ENCODE peak calls at places on chromosomes 4 and X, in seven cellular contexts. P is uterus, Z is fibroblast of lung, R is caudate nucleus, O is HL-60, Y is heart right ventricle, I is suprapubic skin. V is an unnamed sample.

GRCh38 chr4:138401330-138401729 is 159.2 kb upstream of the SLC7A11 start:
- DNase-seq in R (no peak), O (no peak), I (no peak), P (peak), Y (peak), Z (no peak), V (no peak)

GRCh38 chr4:165684177-165684870 is 188.7 kb upstream of the TLL1 start:
- DNase-seq in Y (no peak), Z (peak), I (no peak), R (no peak), P (no peak), O (no peak), V (no peak)

GRCh38 chr4:112170451-112170993 is 25.3 kb downstream of the FAM241A start:
- DNase-seq in Y (no peak), P (no peak), R (no peak), O (no peak), Z (peak), I (no peak), V (no peak)

GRCh38 chr4:52199574-52200338 is 148.7 kb downstream of the SPATA18 start:
- DNase-seq in P (no peak), I (no peak), Z (peak), Y (no peak), O (no peak), R (no peak), V (no peak)

GRCh38 chr4:139301143-139301820 is at the start of gene NAA15:
- DNase-seq in R (peak), Y (peak), I (peak), Z (peak), O (peak), P (peak), V (peak)

GRCh38 chr4:22460266-22460665 is 55.6 kb downstream of the ADGRA3 start:
- DNase-seq in P (no peak), I (no peak), R (no peak), Y (no peak), Z (no peak), O (no peak), V (no peak)

GRCh38 chr4:147927377-147928137 is 195.7 kb downstream of the ARHGAP10 start:
- DNase-seq in P (no peak), Z (peak), Y (peak), I (no peak), O (no peak), R (no peak), V (no peak)

GRCh38 chr4:92636038-92636825 is 332.5 kb downstream of the GRID2 start:
- DNase-seq in P (no peak), O (no peak), I (no peak), Z (peak), Y (no peak), R (no peak), V (no peak)

GRCh38 chrX:96394566-96394965 is 290.1 kb upstream of the DIAPH2 start:
- DNase-seq in I (no peak), Z (no peak), Y (no peak), O (no peak), P (no peak), R (no peak), V (no peak)

GRCh38 chr4:165440415-165440882 is 61.6 kb downstream of the CPE start:
- DNase-seq in Z (peak), I (no peak), R (no peak), Y (no peak), O (no peak), P (no peak), V (no peak)

GRCh38 chr4:16169491-16169890 is 56.8 kb downstream of the TAPT1 start:
- DNase-seq in P (no peak), R (no peak), Z (no peak), I (no peak), Y (no peak), O (no peak), V (no peak)

DNA sequence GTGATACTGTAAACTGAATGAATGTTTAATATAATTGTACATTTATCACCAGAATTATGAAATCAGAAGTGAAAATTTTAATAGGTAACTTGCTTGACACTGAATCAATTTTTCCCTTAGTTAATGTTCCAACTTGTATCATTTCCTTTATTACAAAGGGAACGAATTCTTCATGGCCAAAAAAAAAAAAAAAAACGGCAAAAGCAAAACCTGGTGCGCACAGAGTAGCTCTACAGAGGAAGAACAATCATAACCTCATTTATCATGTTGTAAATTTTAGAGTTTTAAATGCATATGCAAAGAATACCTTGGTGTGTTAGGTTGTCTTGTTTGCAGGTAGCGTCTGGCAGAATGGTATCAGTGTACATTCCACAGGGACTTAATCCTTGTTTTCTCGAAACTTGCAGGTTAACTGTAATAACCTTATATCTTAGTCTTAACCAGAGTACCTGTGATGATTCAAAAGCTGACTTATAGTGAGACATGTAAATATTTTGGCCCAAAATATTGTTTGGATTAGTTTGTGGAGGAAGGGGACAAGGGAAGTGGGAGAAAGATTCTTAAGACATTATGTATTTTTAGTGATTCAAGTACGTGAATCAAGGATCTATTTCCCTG is 70.0 kb downstream of the NPNT start:
- DNase-seq in O (no peak), P (no peak), R (no peak), I (no peak), Z (no peak), Y (no peak), V (no peak)
- H3K27ac ChIP-seq in O (no peak), P (peak), R (no peak), I (no peak), Z (no peak), Y (no peak), V (no peak)

DNA sequence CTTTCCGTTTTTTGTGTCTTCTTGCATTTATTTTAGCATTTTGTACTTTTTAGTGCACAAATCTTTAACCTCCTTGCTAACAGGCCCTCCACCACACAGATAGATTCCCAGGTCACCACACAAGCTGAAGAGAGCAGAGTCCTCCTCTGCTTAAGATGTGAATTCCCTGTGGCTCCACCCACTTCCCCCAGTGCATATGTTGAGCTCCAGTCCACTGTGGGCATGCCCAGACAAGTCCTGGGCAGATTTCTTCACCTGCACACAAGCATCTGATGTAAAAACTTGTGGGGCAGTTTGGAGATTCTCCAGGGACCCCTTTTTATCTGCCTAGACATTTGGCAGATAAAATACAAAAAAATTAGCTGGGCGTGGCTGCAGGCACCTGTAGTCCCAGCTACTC is 19.8 kb upstream of the PASD1 start:
- DNase-seq in I (no peak), O (no peak), R (no peak), Z (no peak), Y (no peak), P (no peak), V (no peak)
- H3K27ac ChIP-seq in I (no peak), O (no peak), R (no peak), Z (no peak), Y (no peak), P (no peak), V (no peak)

GRCh38 chr4:70718811-70719604 is 2.8 kb upstream of the RUFY3 start:
- DNase-seq in Z (peak), R (no peak), I (no peak), O (no peak), P (no peak), Y (no peak), V (no peak)
- H3K27ac ChIP-seq in Z (no peak), R (no peak), I (peak), O (no peak), P (no peak), Y (no peak), V (no peak)

GRCh38 chr4:38674206-38675144 is 10.5 kb downstream of the KLF3 start:
- DNase-seq in O (no peak), Z (peak), I (no peak), Y (no peak), R (no peak), P (no peak), V (no peak)
- H3K27ac ChIP-seq in O (no peak), Z (peak), I (peak), Y (peak), R (peak), P (peak), V (peak)

DNA sequence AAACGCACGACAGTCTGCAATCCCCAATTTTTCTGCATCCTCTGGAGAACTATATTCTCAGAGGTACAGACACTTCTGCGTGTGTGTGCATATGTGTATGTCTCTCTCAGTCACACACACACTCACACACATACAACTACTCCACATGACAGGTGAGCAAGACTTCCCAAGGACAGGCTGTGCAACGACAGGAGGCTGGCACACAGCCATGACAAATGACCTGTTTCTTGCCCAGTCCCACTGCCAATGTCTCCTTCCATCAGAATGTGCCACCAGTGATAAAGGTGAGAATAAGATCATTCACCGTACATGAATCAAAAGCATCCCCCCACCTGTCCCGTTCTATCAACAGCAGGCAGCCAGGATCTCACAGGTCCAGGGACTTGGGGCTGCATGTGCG is 52.4 kb downstream of the PPP2R2C start:
- DNase-seq in P (no peak), Z (no peak), R (no peak), O (no peak), I (no peak), Y (no peak), V (no peak)
- H3K27ac ChIP-seq in P (no peak), Z (no peak), R (peak), O (no peak), I (no peak), Y (no peak), V (no peak)

GRCh38 chr4:185794637-185795036 is 17.4 kb downstream of the SORBS2 start:
- DNase-seq in P (no peak), O (no peak), Y (no peak), Z (peak), I (no peak), R (no peak), V (no peak)
- H3K27ac ChIP-seq in P (no peak), O (no peak), Y (peak), Z (no peak), I (no peak), R (no peak), V (no peak)

GRCh38 chrX:16870861-16871584 is 861 bp upstream of the RBBP7 start:
- DNase-seq in Z (peak), Y (peak), O (peak), I (no peak), R (peak), P (peak), V (no peak)

GRCh38 chrX:16868920-16869319 is 1.2 kb downstream of the RBBP7 start:
- DNase-seq in Y (no peak), Z (no peak), R (no peak), P (no peak), O (no peak), I (no peak), V (no peak)

GRCh38 chrX:16870095-16870860 is at the start of gene RBBP7:
- DNase-seq in P (peak), R (peak), I (peak), Z (peak), Y (peak), O (peak), V (peak)

GRCh38 chrX:16867947-16868346 is 2.2 kb downstream of the RBBP7 start:
- DNase-seq in Y (no peak), I (no peak), P (no peak), Z (no peak), O (no peak), R (no peak), V (no peak)

GRCh38 chrX:16869393-16870094 is 618 bp downstream of the RBBP7 start:
- DNase-seq in O (peak), Y (peak), I (no peak), P (no peak), R (no peak), Z (no peak), V (peak)
- H3K27ac ChIP-seq in O (peak), Y (peak), I (peak), P (peak), R (peak), Z (peak), V (peak)

GRCh38 chrX:115040417-115040816 is 23.0 kb upstream of the IL13RA2 start:
- DNase-seq in P (no peak), I (no peak), Z (no peak), Y (no peak), R (no peak), O (no peak), V (no peak)

GRCh38 chrX:115038406-115038805 is 21.0 kb upstream of the IL13RA2 start:
- DNase-seq in P (no peak), R (no peak), Y (no peak), O (no peak), I (no peak), Z (peak), V (no peak)

GRCh38 chrX:115031989-115032388 is 14.6 kb upstream of the IL13RA2 start:
- DNase-seq in Y (no peak), O (no peak), Z (peak), P (no peak), I (no peak), R (no peak), V (no peak)

GRCh38 chrX:115030635-115031034 is 13.2 kb upstream of the IL13RA2 start:
- DNase-seq in R (no peak), Y (no peak), Z (no peak), I (no peak), O (no peak), P (no peak), V (no peak)

DNA sequence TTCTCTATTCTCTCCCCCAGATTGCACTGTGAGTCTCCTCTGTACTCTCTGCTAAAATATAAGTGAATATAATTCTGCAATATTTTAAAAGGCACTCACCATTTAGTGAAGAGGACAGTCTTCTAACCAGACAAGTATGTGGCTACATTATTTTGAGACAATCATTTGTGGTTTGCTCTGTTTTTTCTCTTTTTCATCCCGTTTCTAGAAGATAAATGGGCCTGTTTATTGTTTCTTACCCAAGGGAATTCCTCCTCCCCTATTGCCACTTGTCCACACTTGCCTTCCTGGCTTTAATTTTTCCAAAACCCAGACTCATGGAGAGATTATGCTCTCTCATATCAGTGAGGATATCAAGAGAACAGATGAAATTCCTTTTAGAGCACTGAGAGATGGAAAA is 18.6 kb upstream of the IL13RA2 start:
- DNase-seq in P (no peak), I (no peak), Y (no peak), R (no peak), Z (no peak), O (no peak), V (no peak)
- H3K27ac ChIP-seq in P (no peak), I (no peak), Y (no peak), R (no peak), Z (no peak), O (no peak), V (no peak)

GRCh38 chr4:168584321-168584771 is 87.5 kb downstream of the PALLD start:
- DNase-seq in Y (no peak), O (no peak), Z (peak), P (no peak), I (no peak), R (no peak), V (no peak)
- H3K27ac ChIP-seq in Y (no peak), O (no peak), Z (no peak), P (no peak), I (no peak), R (no peak), V (no peak)